ENCODE peak calls at places on chromosomes 16 and 17, in four cellular contexts. One of them, this sample, is unnamed. For H3K4me1, the result is how much of the 10 kb centered on the place peaks cover.

GRCh38 chr16:85750827-85751641 is at the start of gene C16orf74:
- DNase-seq in OCI-LY7: peak
- DNase-seq in right atrium auricular region: no peak
- DNase-seq in body of pancreas: peak
- DNase-seq in this sample: no peak

GRCh38 chr17:3698139-3698538 is 2.2 kb upstream of the P2RX5 start:
- DNase-seq in body of pancreas: no peak
- DNase-seq in OCI-LY7: no peak
- DNase-seq in right atrium auricular region: no peak
- DNase-seq in this sample: no peak

GRCh38 chr16:85584192-85584757 is 28.8 kb upstream of the GSE1 start:
- DNase-seq in body of pancreas: no peak
- DNase-seq in right atrium auricular region: no peak
- DNase-seq in OCI-LY7: no peak
- DNase-seq in this sample: no peak

GRCh38 chr16:85879975-85880831 is 18.8 kb upstream of the IRF8 start:
- DNase-seq in right atrium auricular region: no peak
- DNase-seq in OCI-LY7: no peak
- DNase-seq in body of pancreas: no peak
- DNase-seq in this sample: no peak

GRCh38 chr17:9401434-9401833 is 174.2 kb downstream of the STX8 start:
- DNase-seq in right atrium auricular region: no peak
- DNase-seq in OCI-LY7: no peak
- DNase-seq in body of pancreas: no peak
- DNase-seq in this sample: no peak

GRCh38 chr16:72474511-72475123 is 302.7 kb upstream of the PMFBP1 start:
- DNase-seq in body of pancreas: no peak
- DNase-seq in OCI-LY7: no peak
- DNase-seq in right atrium auricular region: no peak
- DNase-seq in this sample: no peak

GRCh38 chr17:57085448-57086068 is 512 bp downstream of the AKAP1 start:
- DNase-seq in body of pancreas: peak
- DNase-seq in right atrium auricular region: no peak
- DNase-seq in OCI-LY7: peak
- DNase-seq in this sample: no peak

GRCh38 chr17:79834575-79835469 is 4.4 kb downstream of the CBX4 start:
- DNase-seq in right atrium auricular region: no peak
- DNase-seq in body of pancreas: peak
- DNase-seq in OCI-LY7: peak
- DNase-seq in this sample: no peak

GRCh38 chr16:48918520-48919258 is 308.7 kb upstream of the N4BP1 start:
- DNase-seq in OCI-LY7: no peak
- DNase-seq in body of pancreas: no peak
- DNase-seq in right atrium auricular region: no peak
- DNase-seq in this sample: no peak

GRCh38 chr16:68445458-68445857 is 2.9 kb downstream of the SMPD3 start:
- DNase-seq in body of pancreas: peak
- DNase-seq in right atrium auricular region: no peak
- DNase-seq in OCI-LY7: peak
- DNase-seq in this sample: no peak

GRCh38 chr17:38330941-38331411 is 12.8 kb downstream of the GPR179 start:
- DNase-seq in OCI-LY7: no peak
- DNase-seq in body of pancreas: no peak
- DNase-seq in right atrium auricular region: no peak
- DNase-seq in this sample: no peak

GRCh38 chr17:76706817-76707216 is 3.9 kb downstream of the MXRA7 start:
- DNase-seq in OCI-LY7: no peak
- DNase-seq in body of pancreas: no peak
- DNase-seq in right atrium auricular region: no peak
- DNase-seq in this sample: no peak
- H3K4me1 ChIP-seq in OCI-LY7: under half
- H3K4me1 ChIP-seq in body of pancreas: under half
- H3K4me1 ChIP-seq in right atrium auricular region: half or more
- H3K4me1 ChIP-seq in this sample: under half

DNA sequence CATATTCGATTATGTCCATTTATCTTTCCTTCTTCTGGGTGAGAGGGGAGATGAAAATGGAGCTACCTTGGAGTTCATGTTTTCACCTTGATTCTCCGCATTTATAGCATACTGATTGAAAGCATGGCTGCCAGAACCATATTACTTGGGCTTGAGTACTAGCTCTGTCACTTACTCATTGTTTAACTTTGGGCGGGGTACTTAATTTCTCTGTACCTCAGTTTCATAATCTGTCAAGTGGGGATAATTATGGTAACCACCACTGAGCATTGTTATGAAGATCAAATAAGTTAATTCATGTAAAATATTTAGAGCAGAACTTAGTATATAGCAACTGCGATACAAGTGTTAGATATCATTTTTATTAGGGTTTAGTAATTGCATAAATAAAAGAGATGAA is 65.2 kb downstream of the FTO start:
- DNase-seq in OCI-LY7: no peak
- DNase-seq in body of pancreas: no peak
- DNase-seq in right atrium auricular region: no peak
- DNase-seq in this sample: no peak
- H3K4me1 ChIP-seq in OCI-LY7: under half
- H3K4me1 ChIP-seq in body of pancreas: under half
- H3K4me1 ChIP-seq in right atrium auricular region: under half
- H3K4me1 ChIP-seq in this sample: half or more

DNA sequence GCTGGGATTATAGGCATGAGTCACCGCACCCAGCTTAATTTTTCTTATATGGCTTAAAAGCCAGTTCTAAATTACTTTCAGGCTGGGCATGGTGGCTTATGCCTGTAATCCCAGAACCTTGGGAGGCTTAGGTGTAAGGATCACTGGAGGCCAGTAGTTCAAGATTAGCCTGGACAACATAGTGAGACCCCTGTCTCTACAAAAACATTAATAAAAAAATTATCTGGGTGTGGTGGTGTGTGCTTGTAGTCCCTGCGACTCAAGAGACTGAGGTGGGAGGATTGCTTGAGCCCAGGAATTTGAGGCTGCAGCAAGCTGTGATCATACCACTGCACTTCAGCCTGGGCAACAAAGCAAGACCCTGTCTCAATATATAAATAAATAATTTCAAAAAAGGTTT is 10.8 kb upstream of the SMARCD2 start:
- DNase-seq in OCI-LY7: no peak
- DNase-seq in right atrium auricular region: no peak
- DNase-seq in body of pancreas: no peak
- DNase-seq in this sample: no peak
- H3K4me1 ChIP-seq in OCI-LY7: under half
- H3K4me1 ChIP-seq in right atrium auricular region: under half
- H3K4me1 ChIP-seq in body of pancreas: under half
- H3K4me1 ChIP-seq in this sample: under half

DNA sequence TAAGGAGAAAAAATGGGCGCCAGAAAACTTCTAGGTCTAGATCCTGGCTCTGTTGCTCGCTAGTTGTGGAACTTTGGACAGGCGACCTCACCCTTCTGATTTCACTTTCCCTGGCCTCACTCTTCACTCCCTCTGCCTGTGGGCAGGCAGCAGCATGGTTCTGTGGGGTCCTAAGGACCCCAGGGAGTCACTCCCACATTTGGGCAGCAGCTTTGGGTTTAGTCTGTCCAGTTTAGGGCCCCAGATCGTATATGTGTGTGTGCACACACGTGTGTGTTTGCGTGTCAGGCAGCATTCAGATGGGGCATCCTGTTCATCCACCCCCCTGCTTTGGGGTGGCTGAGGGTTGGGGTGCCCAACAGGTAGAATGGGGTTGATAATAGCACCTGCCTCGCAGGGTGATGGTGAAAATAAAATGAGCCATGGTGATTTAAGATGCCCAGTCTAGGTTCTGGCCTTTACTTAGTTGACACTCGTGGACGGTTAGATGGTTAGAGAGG is 102.2 kb downstream of the RAB11FIP4 start:
- DNase-seq in body of pancreas: no peak
- DNase-seq in right atrium auricular region: no peak
- DNase-seq in OCI-LY7: no peak
- DNase-seq in this sample: no peak
- H3K4me1 ChIP-seq in body of pancreas: half or more
- H3K4me1 ChIP-seq in right atrium auricular region: under half
- H3K4me1 ChIP-seq in OCI-LY7: half or more
- H3K4me1 ChIP-seq in this sample: under half

GRCh38 chr17:55688057-55688456 is 34.6 kb downstream of the TMEM100 start:
- DNase-seq in OCI-LY7: no peak
- DNase-seq in body of pancreas: no peak
- DNase-seq in right atrium auricular region: no peak
- DNase-seq in this sample: no peak

GRCh38 chr17:55690105-55690508 is 32.6 kb downstream of the TMEM100 start:
- DNase-seq in body of pancreas: no peak
- DNase-seq in right atrium auricular region: no peak
- DNase-seq in OCI-LY7: peak
- DNase-seq in this sample: no peak

GRCh38 chr17:55689672-55690071 is 33.0 kb downstream of the TMEM100 start:
- DNase-seq in right atrium auricular region: no peak
- DNase-seq in OCI-LY7: no peak
- DNase-seq in body of pancreas: no peak
- DNase-seq in this sample: no peak

GRCh38 chr17:55691666-55692065 is 31.0 kb downstream of the TMEM100 start:
- DNase-seq in OCI-LY7: no peak
- DNase-seq in right atrium auricular region: no peak
- DNase-seq in body of pancreas: no peak
- DNase-seq in this sample: no peak

GRCh38 chr17:55693244-55694216 is 29.1 kb downstream of the TMEM100 start:
- DNase-seq in body of pancreas: peak
- DNase-seq in right atrium auricular region: peak
- DNase-seq in OCI-LY7: no peak
- DNase-seq in this sample: no peak
- H3K4me1 ChIP-seq in body of pancreas: under half
- H3K4me1 ChIP-seq in right atrium auricular region: under half
- H3K4me1 ChIP-seq in OCI-LY7: under half
- H3K4me1 ChIP-seq in this sample: under half

GRCh38 chr17:77422104-77422782 is 281.5 kb downstream of the SEC14L1 start:
- DNase-seq in right atrium auricular region: no peak
- DNase-seq in OCI-LY7: no peak
- DNase-seq in body of pancreas: no peak
- DNase-seq in this sample: no peak

GRCh38 chr17:77420476-77420803 is 279.7 kb downstream of the SEC14L1 start:
- DNase-seq in OCI-LY7: no peak
- DNase-seq in right atrium auricular region: no peak
- DNase-seq in body of pancreas: no peak
- DNase-seq in this sample: no peak

GRCh38 chr17:77419547-77420475 is 279.0 kb downstream of the SEC14L1 start:
- DNase-seq in OCI-LY7: peak
- DNase-seq in right atrium auricular region: no peak
- DNase-seq in body of pancreas: no peak
- DNase-seq in this sample: no peak

GRCh38 chr17:77420804-77421634 is 280.2 kb downstream of the SEC14L1 start:
- DNase-seq in body of pancreas: no peak
- DNase-seq in OCI-LY7: peak
- DNase-seq in right atrium auricular region: no peak
- DNase-seq in this sample: no peak

GRCh38 chr17:77421635-77421982 is 280.8 kb downstream of the SEC14L1 start:
- DNase-seq in body of pancreas: no peak
- DNase-seq in OCI-LY7: no peak
- DNase-seq in right atrium auricular region: no peak
- DNase-seq in this sample: no peak
- H3K4me1 ChIP-seq in body of pancreas: half or more
- H3K4me1 ChIP-seq in OCI-LY7: half or more
- H3K4me1 ChIP-seq in right atrium auricular region: half or more
- H3K4me1 ChIP-seq in this sample: half or more

GRCh38 chr17:77373298-77374169 is 232.8 kb downstream of the SEC14L1 start:
- DNase-seq in right atrium auricular region: no peak
- DNase-seq in body of pancreas: peak
- DNase-seq in OCI-LY7: peak
- DNase-seq in this sample: no peak

GRCh38 chr17:77371888-77372443 is 231.2 kb downstream of the SEC14L1 start:
- DNase-seq in body of pancreas: no peak
- DNase-seq in OCI-LY7: no peak
- DNase-seq in right atrium auricular region: no peak
- DNase-seq in this sample: no peak

GRCh38 chr17:77371117-77371887 is 230.5 kb downstream of the SEC14L1 start:
- DNase-seq in body of pancreas: no peak
- DNase-seq in OCI-LY7: no peak
- DNase-seq in right atrium auricular region: no peak
- DNase-seq in this sample: no peak

GRCh38 chr17:77374170-77374936 is 233.6 kb downstream of the SEC14L1 start:
- DNase-seq in right atrium auricular region: peak
- DNase-seq in body of pancreas: peak
- DNase-seq in OCI-LY7: peak
- DNase-seq in this sample: no peak

GRCh38 chr17:77372444-77373297 is 231.9 kb downstream of the SEC14L1 start:
- DNase-seq in OCI-LY7: peak
- DNase-seq in body of pancreas: peak
- DNase-seq in right atrium auricular region: peak
- DNase-seq in this sample: no peak
- H3K4me1 ChIP-seq in OCI-LY7: under half
- H3K4me1 ChIP-seq in body of pancreas: half or more
- H3K4me1 ChIP-seq in right atrium auricular region: half or more
- H3K4me1 ChIP-seq in this sample: under half

GRCh38 chr16:4157376-4157825 is 41.2 kb upstream of the ADCY9 start:
- DNase-seq in right atrium auricular region: no peak
- DNase-seq in OCI-LY7: no peak
- DNase-seq in body of pancreas: no peak
- DNase-seq in this sample: no peak
- H3K4me1 ChIP-seq in right atrium auricular region: under half
- H3K4me1 ChIP-seq in OCI-LY7: under half
- H3K4me1 ChIP-seq in body of pancreas: under half
- H3K4me1 ChIP-seq in this sample: under half

DNA sequence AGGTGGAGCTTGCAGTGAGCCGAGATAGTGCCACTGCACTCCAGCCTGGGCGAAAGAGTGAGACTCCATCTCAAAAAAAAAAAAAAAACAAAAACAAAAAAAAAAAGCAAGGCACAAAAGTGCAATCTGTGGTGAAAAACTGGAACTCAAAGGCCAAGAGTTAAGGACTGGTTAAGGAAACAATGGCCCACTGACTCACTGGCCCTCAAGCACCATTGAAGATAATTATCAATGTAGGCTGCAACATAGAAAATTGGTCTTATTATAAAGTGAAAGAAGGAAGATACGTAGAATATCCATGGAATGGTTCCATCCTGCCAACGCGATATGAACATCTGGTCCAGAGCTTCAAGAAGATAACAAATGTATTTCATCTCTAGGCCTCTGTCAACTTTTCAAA is 444.2 kb downstream of the SOX9 start:
- DNase-seq in OCI-LY7: no peak
- DNase-seq in right atrium auricular region: no peak
- DNase-seq in body of pancreas: no peak
- DNase-seq in this sample: no peak
- H3K4me1 ChIP-seq in OCI-LY7: under half
- H3K4me1 ChIP-seq in right atrium auricular region: under half
- H3K4me1 ChIP-seq in body of pancreas: under half
- H3K4me1 ChIP-seq in this sample: under half

GRCh38 chr16:53211253-53211652 is 156.5 kb downstream of the CHD9 start:
- DNase-seq in body of pancreas: no peak
- DNase-seq in OCI-LY7: no peak
- DNase-seq in right atrium auricular region: no peak
- DNase-seq in this sample: no peak

GRCh38 chr16:53209489-53209888 is 154.7 kb downstream of the CHD9 start:
- DNase-seq in OCI-LY7: peak
- DNase-seq in body of pancreas: no peak
- DNase-seq in right atrium auricular region: no peak
- DNase-seq in this sample: no peak

GRCh38 chr16:53213542-53213941 is 158.8 kb downstream of the CHD9 start:
- DNase-seq in right atrium auricular region: no peak
- DNase-seq in body of pancreas: no peak
- DNase-seq in OCI-LY7: no peak
- DNase-seq in this sample: no peak

GRCh38 chr16:53216798-53217197 is 162.0 kb downstream of the CHD9 start:
- DNase-seq in OCI-LY7: no peak
- DNase-seq in right atrium auricular region: no peak
- DNase-seq in body of pancreas: no peak
- DNase-seq in this sample: no peak

GRCh38 chr16:53212899-53213235 is 158.1 kb downstream of the CHD9 start:
- DNase-seq in OCI-LY7: no peak
- DNase-seq in right atrium auricular region: no peak
- DNase-seq in body of pancreas: no peak
- DNase-seq in this sample: no peak
- H3K4me1 ChIP-seq in OCI-LY7: under half
- H3K4me1 ChIP-seq in right atrium auricular region: half or more
- H3K4me1 ChIP-seq in body of pancreas: under half
- H3K4me1 ChIP-seq in this sample: under half

This sample was measured in thoracic aorta.